ENCODE peak calls at places on chromosomes 4 and X, in eight cellular contexts. X is fibroblast of pulmonary artery; H is neural crest cell; S is CD8-positive, alpha-beta T cell; J is AG10803; B is coronary artery; G is right atrium auricular region; E is lung. V is an unnamed sample.

GRCh38 chrX:49040376-49040955 is 2.7 kb downstream of the TFE3 start:
- DNase-seq in X (peak; percentile 26), H (no peak), S (no peak), J (peak; percentile 28), B (no peak), G (no peak), E (no peak), V (no peak)

GRCh38 chrX:154051210-154051810 is 31.6 kb upstream of the IRAK1 start:
- DNase-seq in X (peak; percentile 75), H (peak; percentile 65), S (peak; percentile 47), J (peak; percentile 55), B (no peak), G (peak; percentile 81), E (peak; percentile 68), V (no peak)

GRCh38 chr4:105112274-105112673 is 34.4 kb upstream of the TET2 start:
- DNase-seq in X (no peak), H (no peak), S (no peak), J (no peak), B (no peak), G (no peak), E (no peak), V (no peak)

GRCh38 chr4:68278045-68278444 is 32.6 kb upstream of the TMPRSS11B start:
- DNase-seq in X (no peak), H (no peak), S (no peak), J (no peak), B (no peak), G (no peak), E (no peak), V (no peak)

GRCh38 chr4:45518832-45519231 is 605.0 kb downstream of the GABRG1 start:
- DNase-seq in X (no peak), H (no peak), S (no peak), J (no peak), B (no peak), G (no peak), E (no peak), V (no peak)

GRCh38 chr4:151717271-151717670 is 43.5 kb downstream of the GATB start:
- DNase-seq in X (no peak), H (no peak), S (no peak), J (no peak), B (no peak), G (no peak), E (no peak), V (no peak)

GRCh38 chrX:7586126-7586525 is 256.8 kb upstream of the VCX start:
- DNase-seq in X (peak; percentile 6), H (no peak), S (no peak), J (peak; percentile 48), B (no peak), G (no peak), E (no peak), V (no peak)

GRCh38 chr4:37767546-37767945 is 58.9 kb upstream of the PGM2 start:
- DNase-seq in X (peak; percentile 83), H (no peak), S (no peak), J (peak; percentile 3), B (no peak), G (peak; percentile 70), E (peak; percentile 72), V (no peak)

GRCh38 chr4:165312506-165312905 is 15.0 kb upstream of the MSMO1 start:
- DNase-seq in X (peak; percentile 67), H (no peak), S (no peak), J (peak; percentile 61), B (no peak), G (no peak), E (no peak), V (no peak)

GRCh38 chr4:142550955-142551354 is 295.1 kb downstream of the INPP4B start:
- DNase-seq in X (no peak), H (no peak), S (no peak), J (peak; percentile 37), B (no peak), G (no peak), E (no peak), V (no peak)

GRCh38 chr4:40196724-40197281 is at the start of gene RHOH:
- DNase-seq in X (no peak), H (no peak), S (peak; percentile 62), J (no peak), B (no peak), G (no peak), E (no peak), V (no peak)

GRCh38 chr4:143768007-143768591 is 67.6 kb upstream of the FREM3 start:
- DNase-seq in X (peak; percentile 50), H (no peak), S (no peak), J (peak; percentile 25), B (no peak), G (no peak), E (no peak), V (no peak)

GRCh38 chr4:47221721-47222120 is 190.4 kb downstream of the GABRB1 start:
- DNase-seq in X (peak; percentile 82), H (no peak), S (no peak), J (peak; percentile 35), B (no peak), G (no peak), E (no peak), V (no peak)

GRCh38 chr4:142547974-142548373 is 298.1 kb downstream of the INPP4B start:
- DNase-seq in X (peak; percentile 18), H (no peak), S (no peak), J (peak; percentile 60), B (no peak), G (no peak), E (no peak), V (no peak)

GRCh38 chr4:78057600-78058560 is 757 bp downstream of the FRAS1 start:
- DNase-seq in X (peak; percentile 40), H (peak; percentile 38), S (no peak), J (peak; percentile 42), B (peak; percentile 76), G (peak; percentile 66), E (peak; percentile 47), V (no peak)

GRCh38 chr4:102787096-102787867 is 26.5 kb upstream of the MANBA start:
- DNase-seq in X (peak; percentile 79), H (no peak), S (no peak), J (peak; percentile 70), B (no peak), G (no peak), E (no peak), V (no peak)

GRCh38 chrX:348461-349117 is 30.0 kb upstream of the GTPBP6 start:
- DNase-seq in X (peak; percentile 35), H (no peak), S (no peak), J (no peak), B (no peak), G (no peak), E (no peak), V (peak; percentile 70)

GRCh38 chr4:9880411-9881197 is 99.2 kb downstream of the DRD5 start:
- DNase-seq in X (peak; percentile 43), H (no peak), S (no peak), J (no peak), B (no peak), G (no peak), E (no peak), V (no peak)

GRCh38 chrX:107449490-107450175 is at the start of gene FRMPD3:
- DNase-seq in X (no peak), H (no peak), S (no peak), J (no peak), B (no peak), G (no peak), E (no peak), V (no peak)

GRCh38 chr4:71460368-71460767 is 121.5 kb downstream of the SLC4A4 start:
- DNase-seq in X (no peak), H (no peak), S (no peak), J (no peak), B (no peak), G (no peak), E (no peak), V (no peak)

GRCh38 chrX:30887721-30888120 is 1.3 kb downstream of the TAB3 start:
- DNase-seq in X (no peak), H (no peak), S (no peak), J (no peak), B (no peak), G (no peak), E (no peak), V (no peak)

GRCh38 chr4:110132822-110133719 is 65.3 kb downstream of the ELOVL6 start:
- DNase-seq in X (no peak), H (no peak), S (no peak), J (no peak), B (no peak), G (no peak), E (no peak), V (no peak)

GRCh38 chr4:169664615-169665014 is 44.2 kb downstream of the CLCN3 start:
- DNase-seq in X (no peak), H (no peak), S (no peak), J (peak; percentile 18), B (no peak), G (no peak), E (no peak), V (no peak)

GRCh38 chr4:40295572-40295971 is 39.6 kb upstream of the CHRNA9 start:
- DNase-seq in X (no peak), H (no peak), S (no peak), J (no peak), B (no peak), G (no peak), E (no peak), V (no peak)

GRCh38 chr4:158826057-158826456 is 57.2 kb downstream of the FNIP2 start:
- DNase-seq in X (no peak), H (no peak), S (no peak), J (no peak), B (no peak), G (no peak), E (no peak), V (no peak)

GRCh38 chrX:118974908-118975671 is 672 bp downstream of the LONRF3 start:
- DNase-seq in X (peak; percentile 13), H (peak; percentile 12), S (no peak), J (no peak), B (peak; percentile 76), G (no peak), E (peak; percentile 40), V (no peak)
- TF ChIP-seq CTCF in X (no peak), H (no peak), S (no peak), J (no peak), B (no peak), G (no peak), E (no peak), V (no peak)

GRCh38 chrX:68146054-68146453 is 287.2 kb downstream of the OPHN1 start:
- DNase-seq in X (peak; percentile 67), H (no peak), S (no peak), J (peak; percentile 60), B (no peak), G (no peak), E (no peak), V (no peak)
- TF ChIP-seq CTCF in X (peak; percentile 47), H (peak; percentile 63), S (no peak), J (peak; percentile 61), B (no peak), G (peak; percentile 48), E (no peak), V (peak; percentile 60)

GRCh38 chr4:101230806-101231426 is 116.4 kb downstream of the PPP3CA start:
- DNase-seq in X (peak; percentile 21), H (no peak), S (no peak), J (no peak), B (no peak), G (no peak), E (no peak), V (no peak)
- TF ChIP-seq CTCF in X (no peak), H (no peak), S (no peak), J (peak; percentile 18), B (no peak), G (no peak), E (no peak), V (peak; percentile 19)

DNA sequence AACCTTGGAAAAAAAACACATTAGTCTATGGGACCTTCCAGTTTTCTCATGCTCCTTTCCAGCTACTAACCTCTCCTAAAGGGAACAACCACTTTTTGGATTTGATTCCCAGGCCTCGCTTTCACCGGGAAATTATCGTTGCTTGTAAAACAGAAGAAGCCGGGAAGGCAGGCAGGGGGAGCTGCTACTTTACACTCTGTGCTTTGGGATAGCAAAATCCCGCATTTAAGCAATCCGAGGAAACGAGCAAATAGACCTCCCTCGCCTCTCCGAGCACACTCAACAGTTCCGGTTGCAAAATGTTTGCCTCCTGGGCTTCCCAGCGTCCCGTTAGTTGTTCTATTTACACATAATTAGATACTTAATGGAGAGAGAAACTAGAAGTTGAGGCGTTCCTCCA is 1.2 kb downstream of the CD38 start:
- DNase-seq in X (peak; percentile 81), H (peak; percentile 13), S (no peak), J (peak; percentile 50), B (no peak), G (peak; percentile 89), E (peak; percentile 67), V (no peak)
- TF ChIP-seq CTCF in X (peak; percentile 65), H (peak; percentile 35), S (no peak), J (peak; percentile 43), B (no peak), G (peak; percentile 69), E (no peak), V (peak; percentile 58)

V was measured in osteocyte.